ENCODE peak calls at places on chromosomes 2 and 18, in seven cellular contexts. One of them, this sample, is unnamed.

GRCh38 chr2:63344575-63345284 is 243.5 kb downstream of the WDPCP start:
- DNase-seq in H9: no peak
- DNase-seq in body of pancreas: no peak
- DNase-seq in neural progenitor cell: no peak
- DNase-seq in ovary: no peak
- DNase-seq in sigmoid colon: no peak
- DNase-seq in tibial artery: no peak
- DNase-seq in this sample: no peak

GRCh38 chr2:27831279-27832050 is 58.7 kb downstream of the RBKS start:
- DNase-seq in H9: no peak
- DNase-seq in body of pancreas: no peak
- DNase-seq in neural progenitor cell: no peak
- DNase-seq in ovary: no peak
- DNase-seq in sigmoid colon: no peak
- DNase-seq in tibial artery: no peak
- DNase-seq in this sample: no peak

GRCh38 chr2:101500175-101500574 is 25.3 kb upstream of the RFX8 start:
- DNase-seq in H9: no peak
- DNase-seq in body of pancreas: no peak
- DNase-seq in neural progenitor cell: no peak
- DNase-seq in ovary: no peak
- DNase-seq in sigmoid colon: no peak
- DNase-seq in tibial artery: no peak
- DNase-seq in this sample: no peak

GRCh38 chr18:28063181-28063790 is 113.6 kb downstream of the CDH2 start:
- DNase-seq in H9: no peak
- DNase-seq in body of pancreas: no peak
- DNase-seq in neural progenitor cell: no peak
- DNase-seq in ovary: no peak
- DNase-seq in sigmoid colon: no peak
- DNase-seq in tibial artery: no peak
- DNase-seq in this sample: no peak

GRCh38 chr2:103792039-103792438 is 1030.2 kb downstream of the TMEM182 start:
- DNase-seq in H9: peak; percentile 87
- DNase-seq in body of pancreas: no peak
- DNase-seq in neural progenitor cell: peak; percentile 32
- DNase-seq in ovary: no peak
- DNase-seq in sigmoid colon: no peak
- DNase-seq in tibial artery: no peak
- DNase-seq in this sample: no peak

GRCh38 chr2:70258532-70258875 is 567 bp downstream of the PCYOX1 start:
- DNase-seq in H9: no peak
- DNase-seq in body of pancreas: peak; percentile 73
- DNase-seq in neural progenitor cell: peak; percentile 59
- DNase-seq in ovary: peak; percentile 89
- DNase-seq in sigmoid colon: peak; percentile 90
- DNase-seq in tibial artery: peak; percentile 91
- DNase-seq in this sample: peak; percentile 84

GRCh38 chr18:26511339-26512071 is 36.8 kb downstream of the KCTD1 start:
- DNase-seq in H9: no peak
- DNase-seq in body of pancreas: no peak
- DNase-seq in neural progenitor cell: no peak
- DNase-seq in ovary: no peak
- DNase-seq in sigmoid colon: no peak
- DNase-seq in tibial artery: no peak
- DNase-seq in this sample: no peak

GRCh38 chr2:44778671-44779476 is 162.6 kb upstream of the SIX3 start:
- DNase-seq in H9: peak; percentile 75
- DNase-seq in body of pancreas: no peak
- DNase-seq in neural progenitor cell: peak; percentile 87
- DNase-seq in ovary: no peak
- DNase-seq in sigmoid colon: no peak
- DNase-seq in tibial artery: no peak
- DNase-seq in this sample: no peak

GRCh38 chr2:235745597-235745996 is 251.8 kb downstream of the AGAP1 start:
- DNase-seq in H9: no peak
- DNase-seq in body of pancreas: no peak
- DNase-seq in neural progenitor cell: no peak
- DNase-seq in ovary: no peak
- DNase-seq in sigmoid colon: no peak
- DNase-seq in tibial artery: no peak
- DNase-seq in this sample: no peak

GRCh38 chr18:23689031-23689615 is at the start of gene LAMA3:
- DNase-seq in H9: no peak
- DNase-seq in body of pancreas: peak; percentile 58
- DNase-seq in neural progenitor cell: peak; percentile 81
- DNase-seq in ovary: peak; percentile 77
- DNase-seq in sigmoid colon: peak; percentile 77
- DNase-seq in tibial artery: peak; percentile 71
- DNase-seq in this sample: peak; percentile 71

GRCh38 chr18:12768622-12769021 is 65.8 kb downstream of the PSMG2 start:
- DNase-seq in H9: no peak
- DNase-seq in body of pancreas: no peak
- DNase-seq in neural progenitor cell: no peak
- DNase-seq in ovary: no peak
- DNase-seq in sigmoid colon: no peak
- DNase-seq in tibial artery: no peak
- DNase-seq in this sample: no peak

GRCh38 chr2:20094955-20095354 is 43.5 kb upstream of the LAPTM4A start:
- DNase-seq in H9: no peak
- DNase-seq in body of pancreas: no peak
- DNase-seq in neural progenitor cell: no peak
- DNase-seq in ovary: no peak
- DNase-seq in sigmoid colon: no peak
- DNase-seq in tibial artery: no peak
- DNase-seq in this sample: no peak

GRCh38 chr2:226667736-226668135 is 131.9 kb downstream of the IRS1 start:
- DNase-seq in H9: no peak
- DNase-seq in body of pancreas: no peak
- DNase-seq in neural progenitor cell: no peak
- DNase-seq in ovary: no peak
- DNase-seq in sigmoid colon: no peak
- DNase-seq in tibial artery: no peak
- DNase-seq in this sample: no peak

GRCh38 chr2:130767408-130767775 is 12.1 kb downstream of the AMER3 start:
- DNase-seq in H9: no peak
- DNase-seq in body of pancreas: no peak
- DNase-seq in neural progenitor cell: no peak
- DNase-seq in ovary: no peak
- DNase-seq in sigmoid colon: no peak
- DNase-seq in tibial artery: no peak
- DNase-seq in this sample: no peak

GRCh38 chr2:215365184-215365658 is 53.4 kb downstream of the ATIC start:
- DNase-seq in H9: no peak
- DNase-seq in body of pancreas: no peak
- DNase-seq in neural progenitor cell: no peak
- DNase-seq in ovary: no peak
- DNase-seq in sigmoid colon: no peak
- DNase-seq in tibial artery: no peak
- DNase-seq in this sample: no peak

GRCh38 chr2:102256281-102256680 is 55.1 kb upstream of the IL1RL1 start:
- DNase-seq in H9: no peak
- DNase-seq in body of pancreas: no peak
- DNase-seq in neural progenitor cell: no peak
- DNase-seq in ovary: no peak
- DNase-seq in sigmoid colon: no peak
- DNase-seq in tibial artery: no peak
- DNase-seq in this sample: no peak

GRCh38 chr2:212592695-212593094 is 54.1 kb upstream of the ERBB4 start:
- DNase-seq in H9: no peak
- DNase-seq in body of pancreas: no peak
- DNase-seq in neural progenitor cell: no peak
- DNase-seq in ovary: no peak
- DNase-seq in sigmoid colon: no peak
- DNase-seq in tibial artery: no peak
- DNase-seq in this sample: no peak

GRCh38 chr18:2531751-2532150 is 39.6 kb downstream of the METTL4 start:
- DNase-seq in H9: no peak
- DNase-seq in body of pancreas: no peak
- DNase-seq in neural progenitor cell: no peak
- DNase-seq in ovary: no peak
- DNase-seq in sigmoid colon: no peak
- DNase-seq in tibial artery: no peak
- DNase-seq in this sample: no peak

GRCh38 chr2:49254401-49254800 is 100.1 kb upstream of the FSHR start:
- DNase-seq in H9: no peak
- DNase-seq in body of pancreas: no peak
- DNase-seq in neural progenitor cell: no peak
- DNase-seq in ovary: no peak
- DNase-seq in sigmoid colon: no peak
- DNase-seq in tibial artery: no peak
- DNase-seq in this sample: no peak

GRCh38 chr2:143223556-143223955 is 94.3 kb downstream of the ARHGAP15 start:
- DNase-seq in H9: no peak
- DNase-seq in body of pancreas: no peak
- DNase-seq in neural progenitor cell: no peak
- DNase-seq in ovary: no peak
- DNase-seq in sigmoid colon: no peak
- DNase-seq in tibial artery: no peak
- DNase-seq in this sample: no peak

GRCh38 chr2:102977462-102977861 is 215.6 kb downstream of the TMEM182 start:
- DNase-seq in H9: no peak
- DNase-seq in body of pancreas: no peak
- DNase-seq in neural progenitor cell: no peak
- DNase-seq in ovary: no peak
- DNase-seq in sigmoid colon: no peak
- DNase-seq in tibial artery: no peak
- DNase-seq in this sample: no peak

GRCh38 chr2:128726221-128726620 is 407.6 kb upstream of the HS6ST1 start:
- DNase-seq in H9: no peak
- DNase-seq in body of pancreas: no peak
- DNase-seq in neural progenitor cell: no peak
- DNase-seq in ovary: no peak
- DNase-seq in sigmoid colon: no peak
- DNase-seq in tibial artery: no peak
- DNase-seq in this sample: no peak

GRCh38 chr2:178177066-178177679 is 17.1 kb upstream of the OSBPL6 start:
- DNase-seq in H9: no peak
- DNase-seq in body of pancreas: no peak
- DNase-seq in neural progenitor cell: no peak
- DNase-seq in ovary: no peak
- DNase-seq in sigmoid colon: no peak
- DNase-seq in tibial artery: no peak
- DNase-seq in this sample: no peak

GRCh38 chr18:60552948-60553347 is 180.4 kb upstream of the MC4R start:
- DNase-seq in H9: no peak
- DNase-seq in body of pancreas: no peak
- DNase-seq in neural progenitor cell: no peak
- DNase-seq in ovary: no peak
- DNase-seq in sigmoid colon: no peak
- DNase-seq in tibial artery: no peak
- DNase-seq in this sample: no peak
- H3K4me1 ChIP-seq in H9: no peaks in the 10 kb centered on the region
- H3K4me1 ChIP-seq in body of pancreas: no peaks in the 10 kb centered on the region
- H3K4me1 ChIP-seq in neural progenitor cell: no peaks in the 10 kb centered on the region
- H3K4me1 ChIP-seq in ovary: no peaks in the 10 kb centered on the region
- H3K4me1 ChIP-seq in sigmoid colon: no peaks in the 10 kb centered on the region
- H3K4me1 ChIP-seq in tibial artery: no peaks in the 10 kb centered on the region
- H3K4me1 ChIP-seq in this sample: no peaks in the 10 kb centered on the region

DNA sequence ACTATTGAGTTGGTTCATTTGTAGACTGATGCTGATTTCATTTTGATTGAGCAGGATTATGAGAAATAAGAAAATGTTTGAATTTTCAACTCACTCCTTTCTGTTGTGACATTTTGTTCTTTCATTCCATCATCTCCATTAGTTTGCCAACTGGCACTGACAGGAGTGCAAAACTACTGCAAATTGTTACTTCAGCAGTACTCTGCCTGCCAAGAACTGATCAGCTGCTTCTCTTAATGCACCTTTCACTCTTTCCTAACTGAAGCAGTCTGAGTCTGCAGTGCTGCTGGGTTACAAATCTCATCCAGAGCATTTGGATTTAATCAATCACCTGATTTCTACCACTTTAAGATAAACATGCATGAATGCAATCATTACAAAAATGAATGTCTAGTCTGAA is 70.9 kb downstream of the TMEFF2 start:
- DNase-seq in H9: no peak
- DNase-seq in body of pancreas: no peak
- DNase-seq in neural progenitor cell: no peak
- DNase-seq in ovary: no peak
- DNase-seq in sigmoid colon: no peak
- DNase-seq in tibial artery: peak; percentile 65
- DNase-seq in this sample: no peak
- H3K4me1 ChIP-seq in H9: no peaks in the 10 kb centered on the region
- H3K4me1 ChIP-seq in body of pancreas: no peaks in the 10 kb centered on the region
- H3K4me1 ChIP-seq in neural progenitor cell: no peaks in the 10 kb centered on the region
- H3K4me1 ChIP-seq in ovary: peaks cover 3% of the 10 kb centered on the region
- H3K4me1 ChIP-seq in sigmoid colon: no peaks in the 10 kb centered on the region
- H3K4me1 ChIP-seq in tibial artery: peaks cover 15% of the 10 kb centered on the region
- H3K4me1 ChIP-seq in this sample: peaks cover 23% of the 10 kb centered on the region

GRCh38 chr2:65353927-65354326 is 78.5 kb downstream of the SPRED2 start:
- DNase-seq in H9: no peak
- DNase-seq in body of pancreas: no peak
- DNase-seq in neural progenitor cell: peak; percentile 78
- DNase-seq in ovary: no peak
- DNase-seq in sigmoid colon: no peak
- DNase-seq in tibial artery: no peak
- DNase-seq in this sample: no peak
- H3K4me1 ChIP-seq in H9: peaks cover 19% of the 10 kb centered on the region
- H3K4me1 ChIP-seq in body of pancreas: peaks cover 21% of the 10 kb centered on the region
- H3K4me1 ChIP-seq in neural progenitor cell: peaks cover 51% of the 10 kb centered on the region
- H3K4me1 ChIP-seq in ovary: peaks cover 16% of the 10 kb centered on the region
- H3K4me1 ChIP-seq in sigmoid colon: no peaks in the 10 kb centered on the region
- H3K4me1 ChIP-seq in tibial artery: peaks cover 38% of the 10 kb centered on the region
- H3K4me1 ChIP-seq in this sample: peaks cover 84% of the 10 kb centered on the region

GRCh38 chr18:8601277-8602032 is 7.8 kb upstream of the RAB12 start:
- DNase-seq in H9: no peak
- DNase-seq in body of pancreas: no peak
- DNase-seq in neural progenitor cell: no peak
- DNase-seq in ovary: no peak
- DNase-seq in sigmoid colon: no peak
- DNase-seq in tibial artery: no peak
- DNase-seq in this sample: no peak

GRCh38 chr18:8602557-8602956 is 6.7 kb upstream of the RAB12 start:
- DNase-seq in H9: no peak
- DNase-seq in body of pancreas: no peak
- DNase-seq in neural progenitor cell: no peak
- DNase-seq in ovary: no peak
- DNase-seq in sigmoid colon: no peak
- DNase-seq in tibial artery: no peak
- DNase-seq in this sample: no peak

GRCh38 chr18:8605974-8606373 is 3.3 kb upstream of the RAB12 start:
- DNase-seq in H9: no peak
- DNase-seq in body of pancreas: no peak
- DNase-seq in neural progenitor cell: no peak
- DNase-seq in ovary: no peak
- DNase-seq in sigmoid colon: no peak
- DNase-seq in tibial artery: no peak
- DNase-seq in this sample: no peak

GRCh38 chr18:8603663-8604520 is 5.3 kb upstream of the RAB12 start:
- DNase-seq in H9: no peak
- DNase-seq in body of pancreas: no peak
- DNase-seq in neural progenitor cell: no peak
- DNase-seq in ovary: no peak
- DNase-seq in sigmoid colon: no peak
- DNase-seq in tibial artery: no peak
- DNase-seq in this sample: no peak

DNA sequence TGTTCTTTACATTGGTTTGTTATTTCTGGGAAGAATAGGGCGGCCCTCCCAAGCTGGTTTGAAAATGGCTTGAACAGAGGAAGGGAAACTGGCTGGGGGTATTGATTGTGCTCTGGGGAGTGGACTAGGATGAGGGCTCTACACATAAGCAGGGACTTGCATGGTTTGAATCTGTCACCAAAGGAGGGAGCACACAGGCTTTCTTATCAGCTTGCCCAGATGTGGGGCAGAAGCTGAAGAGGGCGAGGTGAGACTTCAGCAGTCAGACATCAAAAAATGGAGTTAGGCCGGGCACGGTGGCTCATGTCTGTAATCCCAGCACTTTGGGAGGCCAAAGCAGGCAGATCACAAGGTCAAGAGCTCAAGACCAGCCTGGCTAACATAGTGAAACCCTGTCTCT is 7.2 kb upstream of the RAB12 start:
- DNase-seq in H9: no peak
- DNase-seq in body of pancreas: no peak
- DNase-seq in neural progenitor cell: no peak
- DNase-seq in ovary: no peak
- DNase-seq in sigmoid colon: no peak
- DNase-seq in tibial artery: no peak
- DNase-seq in this sample: no peak
- H3K4me1 ChIP-seq in H9: no peaks in the 10 kb centered on the region
- H3K4me1 ChIP-seq in body of pancreas: no peaks in the 10 kb centered on the region
- H3K4me1 ChIP-seq in neural progenitor cell: no peaks in the 10 kb centered on the region
- H3K4me1 ChIP-seq in ovary: no peaks in the 10 kb centered on the region
- H3K4me1 ChIP-seq in sigmoid colon: no peaks in the 10 kb centered on the region
- H3K4me1 ChIP-seq in tibial artery: no peaks in the 10 kb centered on the region
- H3K4me1 ChIP-seq in this sample: no peaks in the 10 kb centered on the region